ENCODE peak calls at places on chromosome 11, in eight cellular contexts. I is transverse colon, T is esophagus muscularis mucosa, H is prostate gland, F is right lobe of liver, Y is ovary, Z is uterus, C is tibial nerve. J is an unnamed sample.

GRCh38 chr11:68093565-68093964 is 27.6 kb downstream of the CHKA start:
- DNase-seq in I (no peak), T (no peak), H (no peak), F (no peak), Y (no peak), Z (no peak), C (no peak), J (no peak)

GRCh38 chr11:83574516-83574915 is 288.3 kb upstream of the CCDC90B start:
- DNase-seq in I (no peak), T (no peak), H (no peak), F (no peak), Y (no peak), Z (no peak), C (no peak), J (no peak)

GRCh38 chr11:6251120-6251733 is 8.4 kb upstream of the CCKBR start:
- DNase-seq in I (peak; percentile 82), T (no peak), H (peak; percentile 34), F (no peak), Y (peak; percentile 79), Z (peak; percentile 70), C (peak; percentile 47), J (peak; percentile 78)

GRCh38 chr11:47994417-47994816 is 14.1 kb downstream of the PTPRJ start:
- DNase-seq in I (no peak), T (no peak), H (no peak), F (peak; percentile 27), Y (no peak), Z (no peak), C (no peak), J (peak; percentile 26)

GRCh38 chr11:79546366-79546765 is 105.5 kb upstream of the TENM4 start:
- DNase-seq in I (no peak), T (no peak), H (no peak), F (no peak), Y (no peak), Z (no peak), C (no peak), J (no peak)

GRCh38 chr11:6618117-6619020 is 853 bp downstream of the TPP1 start:
- DNase-seq in I (peak; percentile 49), T (no peak), H (peak; percentile 24), F (peak; percentile 54), Y (peak; percentile 68), Z (peak; percentile 75), C (no peak), J (peak; percentile 74)

GRCh38 chr11:61753672-61754071 is 1.2 kb downstream of the MYRF start:
- DNase-seq in I (no peak), T (no peak), H (no peak), F (no peak), Y (no peak), Z (no peak), C (no peak), J (no peak)

GRCh38 chr11:77784572-77784971 is 36.0 kb downstream of the RSF1 start:
- DNase-seq in I (no peak), T (no peak), H (no peak), F (no peak), Y (no peak), Z (no peak), C (no peak), J (no peak)

GRCh38 chr11:82732348-82732733 is 1.3 kb downstream of the FAM181B start:
- DNase-seq in I (no peak), T (no peak), H (no peak), F (no peak), Y (peak; percentile 19), Z (no peak), C (no peak), J (no peak)

GRCh38 chr11:57182896-57183295 is 1.1 kb downstream of the LRRC55 start:
- DNase-seq in I (no peak), T (no peak), H (no peak), F (no peak), Y (no peak), Z (no peak), C (no peak), J (no peak)

DNA sequence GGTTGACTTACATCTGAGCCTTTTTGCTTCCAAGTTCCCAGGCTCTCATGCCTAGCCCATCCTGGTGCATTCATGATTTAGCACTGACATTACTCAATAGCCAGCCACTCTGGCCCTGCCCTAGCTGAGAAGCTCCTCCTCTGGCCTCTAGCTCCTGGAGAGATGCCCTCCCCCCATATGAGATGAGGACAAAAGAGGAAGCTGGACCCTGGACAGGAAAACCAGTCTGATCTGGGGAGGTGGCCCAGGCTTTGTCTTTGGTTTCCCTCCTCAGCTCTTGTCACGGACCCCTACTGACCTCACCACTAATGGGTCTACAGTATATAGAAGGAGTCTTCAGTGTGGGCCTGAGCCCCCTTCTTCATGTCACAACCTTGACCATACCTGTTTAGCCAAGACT is 3.0 kb downstream of the RHOG start:
- DNase-seq in I (peak; percentile 54), T (no peak), H (no peak), F (peak; percentile 65), Y (no peak), Z (peak; percentile 27), C (no peak), J (peak; percentile 41)
- TF ChIP-seq POLR2A in I (no peak), T (no peak), H (no peak), F (no peak), Y (no peak), Z (no peak), C (no peak), J (no peak)

DNA sequence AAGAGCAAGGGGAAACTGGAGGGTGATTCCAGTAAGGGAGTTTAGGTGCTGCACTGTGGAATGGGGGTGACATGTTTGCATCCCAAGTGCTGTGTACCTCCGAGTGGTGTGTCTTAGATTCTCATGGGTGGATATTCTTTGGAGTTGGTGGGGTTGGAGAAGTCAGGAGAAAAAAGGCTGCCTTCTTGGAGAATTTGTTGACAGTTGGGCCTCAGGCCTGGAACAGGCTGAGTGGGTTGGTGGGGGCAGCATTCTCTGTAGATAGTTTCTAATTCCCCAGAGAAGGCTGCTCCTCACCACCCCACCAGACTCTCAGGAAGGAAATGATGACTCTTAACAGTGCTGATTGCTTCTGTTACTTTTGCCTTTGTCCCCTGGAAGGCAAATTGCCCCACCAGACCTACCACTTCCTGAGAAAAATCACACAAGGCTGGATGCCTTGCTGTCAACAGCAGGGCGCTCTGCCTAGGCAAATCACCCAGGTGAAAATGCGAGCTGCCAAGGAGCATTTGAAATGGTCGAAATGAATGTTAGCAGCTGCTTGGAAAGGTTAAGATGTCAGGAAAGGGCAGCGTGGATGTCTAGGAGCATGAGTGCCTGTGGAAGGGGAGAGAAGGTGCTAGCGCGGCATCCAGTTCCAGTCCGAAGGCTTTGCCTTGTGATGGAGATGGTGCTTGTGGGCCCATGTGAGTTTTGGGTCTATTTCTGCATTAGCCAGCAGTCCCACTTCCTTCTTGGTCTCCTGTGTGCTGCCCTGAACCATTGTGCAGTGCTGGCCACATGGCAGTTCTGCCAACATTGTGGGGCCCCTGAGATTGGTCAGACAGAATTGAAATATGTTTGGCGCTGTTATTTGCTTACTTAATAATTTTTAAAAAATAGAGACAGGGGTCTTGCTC is 29.7 kb upstream of the SORL1-AS1 start:
- DNase-seq in I (peak; percentile 24), T (no peak), H (no peak), F (no peak), Y (no peak), Z (no peak), C (no peak), J (no peak)
- TF ChIP-seq POLR2A in I (no peak), T (no peak), H (no peak), F (no peak), Y (no peak), Z (no peak), C (no peak), J (no peak)

GRCh38 chr11:63770763-63771162 is 2.2 kb upstream of the ZFTA start:
- DNase-seq in I (no peak), T (no peak), H (no peak), F (no peak), Y (no peak), Z (no peak), C (no peak), J (no peak)

GRCh38 chr11:63768232-63769043 is at the start of gene ZFTA:
- DNase-seq in I (peak; percentile 75), T (no peak), H (peak; percentile 39), F (peak; percentile 75), Y (peak; percentile 69), Z (peak; percentile 72), C (peak; percentile 32), J (peak; percentile 67)

GRCh38 chr11:63769719-63770443 is 1.3 kb upstream of the ZFTA start:
- DNase-seq in I (no peak), T (no peak), H (no peak), F (no peak), Y (peak; percentile 35), Z (no peak), C (no peak), J (peak; percentile 48)

GRCh38 chr11:63767415-63768231 is 952 bp downstream of the ZFTA start:
- DNase-seq in I (peak; percentile 53), T (no peak), H (no peak), F (peak; percentile 59), Y (peak; percentile 80), Z (peak; percentile 65), C (peak; percentile 39), J (peak; percentile 49)

DNA sequence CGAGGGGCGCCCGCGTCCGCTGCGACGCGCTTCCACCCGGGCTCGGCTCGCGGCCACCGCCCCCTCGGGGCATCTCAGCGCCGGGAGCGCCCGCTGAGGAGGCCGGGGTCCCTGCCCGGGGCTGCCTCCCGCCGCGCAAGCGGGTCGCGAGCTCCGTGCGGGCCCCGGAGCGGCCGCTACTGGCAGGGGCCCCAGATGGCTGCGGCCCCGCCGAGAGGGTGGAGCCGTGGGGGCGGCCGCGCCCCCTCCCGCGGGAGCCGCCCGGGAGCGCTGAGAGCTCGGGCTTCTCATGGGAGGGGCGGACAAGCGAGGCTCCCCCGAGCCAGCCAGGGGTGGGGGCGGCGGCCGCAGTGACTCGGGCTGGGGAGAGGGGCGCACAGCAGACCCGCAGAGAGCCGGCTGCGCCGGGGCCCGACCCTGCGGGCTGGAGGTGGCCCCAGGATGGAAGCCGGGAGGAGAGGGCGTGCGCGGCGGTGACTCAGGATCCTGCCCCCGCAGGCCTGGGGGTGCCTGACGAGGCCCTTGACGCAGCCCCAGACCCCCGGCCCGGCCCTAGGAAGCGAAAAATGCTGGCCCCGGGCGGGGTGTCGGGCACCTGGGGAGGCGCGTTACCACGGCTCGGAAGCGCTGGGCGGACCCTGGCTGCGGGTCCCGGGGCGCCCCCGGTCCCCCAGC is 606 bp upstream of the ZFTA start:
- DNase-seq in I (peak; percentile 43), T (no peak), H (no peak), F (peak; percentile 59), Y (peak; percentile 48), Z (peak; percentile 55), C (no peak), J (peak; percentile 64)
- TF ChIP-seq POLR2A in I (no peak), T (no peak), H (no peak), F (peak; percentile 52), Y (no peak), Z (no peak), C (no peak), J (no peak)

GRCh38 chr11:129992161-129992944 is 10.3 kb downstream of the PRDM10 start:
- DNase-seq in I (peak; percentile 58), T (no peak), H (peak; percentile 22), F (peak; percentile 70), Y (peak; percentile 28), Z (no peak), C (no peak), J (peak; percentile 54)
- TF ChIP-seq POLR2A in I (no peak), T (no peak), H (no peak), F (no peak), Y (no peak), Z (no peak), C (no peak), J (no peak)

J was measured in erythroblast.